ENCODE peak calls at places on chromosomes 13 and 19, in eight cellular contexts. One of them, this sample, is unnamed.

GRCh38 chr13:21242236-21242635 is 65.8 kb downstream of the MRPL57 start:
- DNase-seq in iris pigment epithelial cell: no peak
- DNase-seq in non-pigmented ciliary epithelial cell: no peak
- DNase-seq in nephron progenitor cell: peak
- DNase-seq in type B pancreatic cell: no peak
- DNase-seq in T-helper 22 cell: no peak
- DNase-seq in fibroblast of the aortic adventitia: no peak
- DNase-seq in HL-60: no peak
- DNase-seq in this sample: no peak

GRCh38 chr19:33456845-33457220 is 64.8 kb downstream of the PEPD start:
- DNase-seq in non-pigmented ciliary epithelial cell: no peak
- DNase-seq in HL-60: no peak
- DNase-seq in iris pigment epithelial cell: no peak
- DNase-seq in T-helper 22 cell: no peak
- DNase-seq in fibroblast of the aortic adventitia: no peak
- DNase-seq in type B pancreatic cell: no peak
- DNase-seq in nephron progenitor cell: no peak
- DNase-seq in this sample: no peak

GRCh38 chr13:113930711-113931637 is 42.9 kb downstream of the C13orf46 start:
- DNase-seq in HL-60: peak
- DNase-seq in T-helper 22 cell: peak
- DNase-seq in type B pancreatic cell: peak
- DNase-seq in non-pigmented ciliary epithelial cell: no peak
- DNase-seq in iris pigment epithelial cell: no peak
- DNase-seq in nephron progenitor cell: no peak
- DNase-seq in fibroblast of the aortic adventitia: no peak
- DNase-seq in this sample: no peak

GRCh38 chr13:99484405-99484981 is 16.8 kb upstream of the TM9SF2 start:
- DNase-seq in T-helper 22 cell: no peak
- DNase-seq in nephron progenitor cell: no peak
- DNase-seq in fibroblast of the aortic adventitia: peak
- DNase-seq in non-pigmented ciliary epithelial cell: peak
- DNase-seq in HL-60: peak
- DNase-seq in iris pigment epithelial cell: peak
- DNase-seq in type B pancreatic cell: no peak
- DNase-seq in this sample: no peak

GRCh38 chr13:106155411-106155810 is 380.1 kb downstream of the EFNB2 start:
- DNase-seq in HL-60: no peak
- DNase-seq in fibroblast of the aortic adventitia: no peak
- DNase-seq in iris pigment epithelial cell: peak
- DNase-seq in non-pigmented ciliary epithelial cell: no peak
- DNase-seq in type B pancreatic cell: no peak
- DNase-seq in nephron progenitor cell: no peak
- DNase-seq in T-helper 22 cell: no peak
- DNase-seq in this sample: no peak

GRCh38 chr13:105572401-105572800 is 963.1 kb downstream of the EFNB2 start:
- DNase-seq in HL-60: no peak
- DNase-seq in T-helper 22 cell: no peak
- DNase-seq in type B pancreatic cell: no peak
- DNase-seq in non-pigmented ciliary epithelial cell: no peak
- DNase-seq in iris pigment epithelial cell: peak
- DNase-seq in fibroblast of the aortic adventitia: no peak
- DNase-seq in nephron progenitor cell: no peak
- DNase-seq in this sample: peak

GRCh38 chr19:29882719-29883105 is 59.3 kb upstream of the URI1 start:
- DNase-seq in fibroblast of the aortic adventitia: no peak
- DNase-seq in T-helper 22 cell: no peak
- DNase-seq in type B pancreatic cell: no peak
- DNase-seq in iris pigment epithelial cell: no peak
- DNase-seq in non-pigmented ciliary epithelial cell: no peak
- DNase-seq in HL-60: no peak
- DNase-seq in nephron progenitor cell: no peak
- DNase-seq in this sample: no peak

GRCh38 chr19:1608414-1609391 is 3.4 kb upstream of the UQCR11 start:
- DNase-seq in nephron progenitor cell: no peak
- DNase-seq in iris pigment epithelial cell: no peak
- DNase-seq in HL-60: no peak
- DNase-seq in T-helper 22 cell: no peak
- DNase-seq in type B pancreatic cell: no peak
- DNase-seq in fibroblast of the aortic adventitia: no peak
- DNase-seq in non-pigmented ciliary epithelial cell: no peak
- DNase-seq in this sample: no peak

GRCh38 chr19:48842744-48843162 is 6.5 kb upstream of the HSD17B14 start:
- DNase-seq in iris pigment epithelial cell: peak
- DNase-seq in T-helper 22 cell: no peak
- DNase-seq in non-pigmented ciliary epithelial cell: no peak
- DNase-seq in type B pancreatic cell: no peak
- DNase-seq in nephron progenitor cell: peak
- DNase-seq in HL-60: no peak
- DNase-seq in fibroblast of the aortic adventitia: peak
- DNase-seq in this sample: no peak

GRCh38 chr13:19321222-19321621 is 139.6 kb upstream of the TUBA3C start:
- DNase-seq in iris pigment epithelial cell: no peak
- DNase-seq in nephron progenitor cell: no peak
- DNase-seq in non-pigmented ciliary epithelial cell: no peak
- DNase-seq in HL-60: no peak
- DNase-seq in T-helper 22 cell: no peak
- DNase-seq in type B pancreatic cell: no peak
- DNase-seq in fibroblast of the aortic adventitia: no peak
- DNase-seq in this sample: no peak

GRCh38 chr13:32175307-32175706 is 139.9 kb downstream of the ZAR1L start:
- DNase-seq in fibroblast of the aortic adventitia: peak
- DNase-seq in nephron progenitor cell: peak
- DNase-seq in HL-60: no peak
- DNase-seq in iris pigment epithelial cell: no peak
- DNase-seq in type B pancreatic cell: no peak
- DNase-seq in T-helper 22 cell: no peak
- DNase-seq in non-pigmented ciliary epithelial cell: no peak
- DNase-seq in this sample: no peak

GRCh38 chr19:1401138-1401888 is at the start of gene GAMT:
- DNase-seq in non-pigmented ciliary epithelial cell: no peak
- DNase-seq in iris pigment epithelial cell: no peak
- DNase-seq in fibroblast of the aortic adventitia: no peak
- DNase-seq in nephron progenitor cell: peak
- DNase-seq in T-helper 22 cell: peak
- DNase-seq in HL-60: no peak
- DNase-seq in type B pancreatic cell: no peak
- DNase-seq in this sample: no peak

GRCh38 chr13:57638147-57638890 is 6.8 kb downstream of the PCDH17 start:
- DNase-seq in nephron progenitor cell: no peak
- DNase-seq in fibroblast of the aortic adventitia: no peak
- DNase-seq in non-pigmented ciliary epithelial cell: no peak
- DNase-seq in HL-60: no peak
- DNase-seq in T-helper 22 cell: no peak
- DNase-seq in type B pancreatic cell: no peak
- DNase-seq in iris pigment epithelial cell: no peak
- DNase-seq in this sample: no peak

GRCh38 chr13:99355267-99356215 is 48.3 kb upstream of the GPR183 start:
- DNase-seq in type B pancreatic cell: no peak
- DNase-seq in nephron progenitor cell: no peak
- DNase-seq in T-helper 22 cell: no peak
- DNase-seq in fibroblast of the aortic adventitia: no peak
- DNase-seq in non-pigmented ciliary epithelial cell: no peak
- DNase-seq in iris pigment epithelial cell: no peak
- DNase-seq in HL-60: no peak
- DNase-seq in this sample: no peak

GRCh38 chr19:16654621-16655020 is 5.3 kb downstream of the SMIM7 start:
- DNase-seq in T-helper 22 cell: no peak
- DNase-seq in HL-60: no peak
- DNase-seq in non-pigmented ciliary epithelial cell: no peak
- DNase-seq in fibroblast of the aortic adventitia: no peak
- DNase-seq in type B pancreatic cell: no peak
- DNase-seq in nephron progenitor cell: no peak
- DNase-seq in iris pigment epithelial cell: no peak
- DNase-seq in this sample: no peak

GRCh38 chr19:39212377-39212742 is 8.3 kb upstream of the SYCN start:
- DNase-seq in HL-60: no peak
- DNase-seq in fibroblast of the aortic adventitia: peak
- DNase-seq in nephron progenitor cell: peak
- DNase-seq in non-pigmented ciliary epithelial cell: no peak
- DNase-seq in iris pigment epithelial cell: peak
- DNase-seq in type B pancreatic cell: no peak
- DNase-seq in T-helper 22 cell: no peak
- DNase-seq in this sample: no peak

GRCh38 chr19:42023121-42023942 is 29.3 kb upstream of the ATP1A3 start:
- DNase-seq in non-pigmented ciliary epithelial cell: no peak
- DNase-seq in HL-60: no peak
- DNase-seq in type B pancreatic cell: no peak
- DNase-seq in fibroblast of the aortic adventitia: no peak
- DNase-seq in iris pigment epithelial cell: peak
- DNase-seq in T-helper 22 cell: no peak
- DNase-seq in nephron progenitor cell: peak
- DNase-seq in this sample: no peak

GRCh38 chr19:20787766-20788165 is 11.7 kb downstream of the ZNF66 start:
- DNase-seq in type B pancreatic cell: no peak
- DNase-seq in fibroblast of the aortic adventitia: no peak
- DNase-seq in T-helper 22 cell: no peak
- DNase-seq in nephron progenitor cell: no peak
- DNase-seq in non-pigmented ciliary epithelial cell: no peak
- DNase-seq in iris pigment epithelial cell: peak
- DNase-seq in HL-60: no peak
- DNase-seq in this sample: no peak

GRCh38 chr19:4053423-4054324 is 13.0 kb downstream of the ZBTB7A start:
- DNase-seq in iris pigment epithelial cell: no peak
- DNase-seq in non-pigmented ciliary epithelial cell: no peak
- DNase-seq in fibroblast of the aortic adventitia: no peak
- DNase-seq in type B pancreatic cell: peak
- DNase-seq in T-helper 22 cell: no peak
- DNase-seq in nephron progenitor cell: no peak
- DNase-seq in HL-60: no peak
- DNase-seq in this sample: no peak

GRCh38 chr19:42601811-42602443 is 7.2 kb upstream of the CEACAM8 start:
- DNase-seq in fibroblast of the aortic adventitia: peak
- DNase-seq in nephron progenitor cell: peak
- DNase-seq in HL-60: no peak
- DNase-seq in type B pancreatic cell: no peak
- DNase-seq in non-pigmented ciliary epithelial cell: no peak
- DNase-seq in iris pigment epithelial cell: peak
- DNase-seq in T-helper 22 cell: no peak
- DNase-seq in this sample: no peak

GRCh38 chr13:79282976-79283375 is 123.1 kb downstream of the RBM26 start:
- DNase-seq in type B pancreatic cell: no peak
- DNase-seq in non-pigmented ciliary epithelial cell: no peak
- DNase-seq in iris pigment epithelial cell: peak
- DNase-seq in nephron progenitor cell: no peak
- DNase-seq in T-helper 22 cell: no peak
- DNase-seq in HL-60: peak
- DNase-seq in fibroblast of the aortic adventitia: no peak
- DNase-seq in this sample: no peak

GRCh38 chr13:50910483-50910805 is 853 bp downstream of the RNASEH2B start:
- DNase-seq in nephron progenitor cell: peak
- DNase-seq in T-helper 22 cell: no peak
- DNase-seq in HL-60: no peak
- DNase-seq in iris pigment epithelial cell: peak
- DNase-seq in type B pancreatic cell: no peak
- DNase-seq in fibroblast of the aortic adventitia: peak
- DNase-seq in non-pigmented ciliary epithelial cell: no peak
- DNase-seq in this sample: no peak

GRCh38 chr19:15398501-15399233 is 19.1 kb upstream of the AKAP8 start:
- DNase-seq in T-helper 22 cell: no peak
- DNase-seq in iris pigment epithelial cell: no peak
- DNase-seq in HL-60: no peak
- DNase-seq in nephron progenitor cell: no peak
- DNase-seq in non-pigmented ciliary epithelial cell: no peak
- DNase-seq in fibroblast of the aortic adventitia: no peak
- DNase-seq in type B pancreatic cell: no peak
- DNase-seq in this sample: no peak

GRCh38 chr13:113848020-113848419 is 15.9 kb downstream of the GAS6 start:
- DNase-seq in HL-60: no peak
- DNase-seq in fibroblast of the aortic adventitia: no peak
- DNase-seq in non-pigmented ciliary epithelial cell: no peak
- DNase-seq in type B pancreatic cell: peak
- DNase-seq in T-helper 22 cell: no peak
- DNase-seq in iris pigment epithelial cell: no peak
- DNase-seq in nephron progenitor cell: no peak
- DNase-seq in this sample: no peak

GRCh38 chr13:30071890-30072817 is 221.7 kb upstream of the UBL3 start:
- DNase-seq in non-pigmented ciliary epithelial cell: no peak
- DNase-seq in fibroblast of the aortic adventitia: no peak
- DNase-seq in HL-60: no peak
- DNase-seq in nephron progenitor cell: no peak
- DNase-seq in type B pancreatic cell: no peak
- DNase-seq in iris pigment epithelial cell: no peak
- DNase-seq in T-helper 22 cell: no peak
- DNase-seq in this sample: no peak

GRCh38 chr13:93060144-93060543 is 166.5 kb upstream of the GPC6 start:
- DNase-seq in fibroblast of the aortic adventitia: no peak
- DNase-seq in non-pigmented ciliary epithelial cell: no peak
- DNase-seq in HL-60: no peak
- DNase-seq in iris pigment epithelial cell: no peak
- DNase-seq in nephron progenitor cell: no peak
- DNase-seq in type B pancreatic cell: no peak
- DNase-seq in T-helper 22 cell: no peak
- DNase-seq in this sample: no peak

GRCh38 chr13:28117689-28118377 is 17.5 kb upstream of the FLT3 start:
- DNase-seq in iris pigment epithelial cell: peak
- DNase-seq in type B pancreatic cell: no peak
- DNase-seq in fibroblast of the aortic adventitia: peak
- DNase-seq in HL-60: no peak
- DNase-seq in nephron progenitor cell: no peak
- DNase-seq in T-helper 22 cell: no peak
- DNase-seq in non-pigmented ciliary epithelial cell: no peak
- DNase-seq in this sample: no peak

GRCh38 chr13:22265563-22265962 is 594.7 kb downstream of the FGF9 start:
- DNase-seq in non-pigmented ciliary epithelial cell: no peak
- DNase-seq in nephron progenitor cell: no peak
- DNase-seq in fibroblast of the aortic adventitia: no peak
- DNase-seq in type B pancreatic cell: no peak
- DNase-seq in HL-60: no peak
- DNase-seq in iris pigment epithelial cell: no peak
- DNase-seq in T-helper 22 cell: no peak
- DNase-seq in this sample: no peak

GRCh38 chr19:38693380-38694223 is 46.2 kb downstream of the ACTN4 start:
- DNase-seq in iris pigment epithelial cell: peak
- DNase-seq in type B pancreatic cell: no peak
- DNase-seq in T-helper 22 cell: peak
- DNase-seq in HL-60: peak
- DNase-seq in fibroblast of the aortic adventitia: peak
- DNase-seq in nephron progenitor cell: peak
- DNase-seq in non-pigmented ciliary epithelial cell: no peak
- DNase-seq in this sample: peak

GRCh38 chr13:99119686-99120085 is 81.0 kb upstream of the UBAC2 start:
- DNase-seq in T-helper 22 cell: no peak
- DNase-seq in type B pancreatic cell: no peak
- DNase-seq in fibroblast of the aortic adventitia: no peak
- DNase-seq in non-pigmented ciliary epithelial cell: no peak
- DNase-seq in nephron progenitor cell: no peak
- DNase-seq in HL-60: no peak
- DNase-seq in iris pigment epithelial cell: no peak
- DNase-seq in this sample: no peak

GRCh38 chr13:75705395-75705794 is 69.3 kb downstream of the LMO7 start:
- DNase-seq in HL-60: no peak
- DNase-seq in type B pancreatic cell: no peak
- DNase-seq in iris pigment epithelial cell: peak
- DNase-seq in T-helper 22 cell: no peak
- DNase-seq in nephron progenitor cell: no peak
- DNase-seq in non-pigmented ciliary epithelial cell: peak
- DNase-seq in fibroblast of the aortic adventitia: peak
- DNase-seq in this sample: peak

GRCh38 chr13:41458939-41459753 is 1.8 kb downstream of the RGCC start:
- DNase-seq in nephron progenitor cell: no peak
- DNase-seq in type B pancreatic cell: no peak
- DNase-seq in fibroblast of the aortic adventitia: peak
- DNase-seq in HL-60: peak
- DNase-seq in T-helper 22 cell: peak
- DNase-seq in non-pigmented ciliary epithelial cell: no peak
- DNase-seq in iris pigment epithelial cell: peak
- DNase-seq in this sample: no peak